ENCODE peak calls at places on chromosomes 4 and X, in seven cellular contexts. U is kidney glomerular epithelial cell, E is fibroblast of lung, X is dorsolateral prefrontal cortex, T is non-pigmented ciliary epithelial cell, R is NCI-H2029 treated with DMSO at 0.1 percent for 48 hours, G is AG08395. L is an unnamed sample.

GRCh38 chrX:107629533-107629909 is 1.2 kb downstream of the PRPS1 start:
- DNase-seq in U (peak; percentile 19), E (peak; percentile 39), X (no peak), T (peak; percentile 13), R (no peak), G (peak; percentile 25), L (peak; percentile 6)

GRCh38 chrX:131366387-131366786 is 77.3 kb upstream of the IGSF1 start:
- DNase-seq in U (peak; percentile 1), E (no peak), X (no peak), T (no peak), R (no peak), G (no peak), L (no peak)

GRCh38 chrX:11190745-11191510 is 79.8 kb downstream of the HCCS start:
- DNase-seq in U (no peak), E (no peak), X (no peak), T (no peak), R (peak; percentile 57), G (no peak), L (no peak)

GRCh38 chrX:72208126-72208525 is 26.6 kb downstream of the PIN4 start:
- DNase-seq in U (no peak), E (peak; percentile 41), X (no peak), T (no peak), R (no peak), G (peak; percentile 50), L (no peak)

GRCh38 chr4:17708992-17709759 is 72.2 kb downstream of the FAM184B start:
- DNase-seq in U (no peak), E (no peak), X (no peak), T (no peak), R (no peak), G (no peak), L (no peak)

GRCh38 chr4:118969359-118969758 is 80.7 kb downstream of the SYNPO2 start:
- DNase-seq in U (peak; percentile 63), E (peak; percentile 68), X (no peak), T (no peak), R (peak; percentile 4), G (peak; percentile 68), L (no peak)

GRCh38 chrX:23820235-23820782 is 37.3 kb downstream of the SAT1 start:
- DNase-seq in U (no peak), E (peak; percentile 47), X (no peak), T (no peak), R (no peak), G (no peak), L (no peak)

GRCh38 chrX:19814240-19814639 is 73.2 kb downstream of the SH3KBP1 start:
- DNase-seq in U (no peak), E (no peak), X (no peak), T (no peak), R (no peak), G (no peak), L (no peak)

GRCh38 chr4:159298502-159298901 is 195.6 kb downstream of the RAPGEF2 start:
- DNase-seq in U (peak; percentile 91), E (peak; percentile 91), X (no peak), T (no peak), R (no peak), G (peak; percentile 53), L (no peak)

L was measured in B cell.